ENCODE peak calls at places on chromosome 17, in nine cellular contexts. N is tibial artery, D is suprapubic skin, Q is cardiac muscle cell, E is adrenal gland, A is heart right ventricle, L is PC-3, P is body of pancreas, R is lung. C is an unnamed sample.

GRCh38 chr17:32259596-32259995 is 6.0 kb upstream of the RHBDL3 start:
- DNase-seq in N (no peak), D (no peak), Q (no peak), E (peak; percentile 61), A (no peak), L (no peak), P (no peak), R (no peak), C (no peak)

GRCh38 chr17:19447085-19447583 is 36.1 kb downstream of the RNF112 start:
- DNase-seq in N (peak; percentile 76), D (peak; percentile 83), Q (peak; percentile 84), E (peak; percentile 82), A (peak; percentile 82), L (peak; percentile 90), P (peak; percentile 79), R (peak; percentile 74), C (no peak)

GRCh38 chr17:47875011-47875471 is 21.0 kb upstream of the SP2 start:
- DNase-seq in N (no peak), D (no peak), Q (no peak), E (no peak), A (no peak), L (no peak), P (no peak), R (no peak), C (no peak)

GRCh38 chr17:34519286-34519685 is 60.1 kb upstream of the TMEM132E start:
- DNase-seq in N (no peak), D (peak; percentile 52), Q (peak; percentile 26), E (no peak), A (no peak), L (no peak), P (no peak), R (no peak), C (no peak)

GRCh38 chr17:58338907-58339774 is 10.5 kb upstream of the TSPOAP1 start:
- DNase-seq in N (peak; percentile 76), D (no peak), Q (peak; percentile 57), E (peak; percentile 46), A (no peak), L (no peak), P (no peak), R (peak; percentile 54), C (no peak)

GRCh38 chr17:57810740-57811632 is 38.9 kb downstream of the MRPS23 start:
- DNase-seq in N (peak; percentile 73), D (no peak), Q (no peak), E (peak; percentile 31), A (peak; percentile 70), L (no peak), P (peak; percentile 48), R (no peak), C (no peak)

GRCh38 chr17:49944451-49944850 is 24.5 kb upstream of the DLX4 start:
- DNase-seq in N (no peak), D (no peak), Q (no peak), E (no peak), A (no peak), L (no peak), P (no peak), R (no peak), C (no peak)

GRCh38 chr17:74757931-74758845 is 9.8 kb downstream of the NHERF1 start:
- DNase-seq in N (no peak), D (no peak), Q (peak; percentile 31), E (no peak), A (no peak), L (no peak), P (peak; percentile 53), R (no peak), C (no peak)

GRCh38 chr17:48054238-48055185 is 6.4 kb downstream of the NFE2L1 start:
- DNase-seq in N (peak; percentile 88), D (no peak), Q (peak; percentile 97), E (peak; percentile 95), A (peak; percentile 73), L (no peak), P (peak; percentile 77), R (peak; percentile 67), C (peak; percentile 95)

GRCh38 chr17:35849469-35850348 is 19.0 kb downstream of the HEATR9 start:
- DNase-seq in N (no peak), D (no peak), Q (peak; percentile 80), E (peak; percentile 49), A (peak; percentile 38), L (peak; percentile 58), P (peak; percentile 48), R (peak; percentile 40), C (no peak)

GRCh38 chr17:63189930-63190329 is 223.9 kb downstream of the TANC2 start:
- DNase-seq in N (no peak), D (no peak), Q (no peak), E (no peak), A (no peak), L (no peak), P (no peak), R (no peak), C (no peak)

GRCh38 chr17:45904886-45905285 is 10.5 kb downstream of the MAPT start:
- DNase-seq in N (no peak), D (no peak), Q (no peak), E (no peak), A (no peak), L (no peak), P (no peak), R (no peak), C (no peak)
- H3K4me3 ChIP-seq in N (no peak overlapping the region), D (no peak overlapping the region), Q (no peak overlapping the region), E (no peak overlapping the region), A (no peak overlapping the region), L (no peak overlapping the region), P (no peak overlapping the region), R (no peak overlapping the region), C (no peak overlapping the region)

GRCh38 chr17:64291268-64291851 is 28.3 kb upstream of the TEX2 start:
- DNase-seq in N (no peak), D (no peak), Q (no peak), E (no peak), A (no peak), L (peak; percentile 43), P (no peak), R (no peak), C (no peak)
- TF ChIP-seq CTCF in N (no peak), D (no peak), Q (peak; percentile 28), E (no peak), A (no peak), L (peak; percentile 71), P (peak; percentile 13), R (no peak), C (peak; percentile 48)

GRCh38 chr17:65332779-65333178 is 195.6 kb downstream of the RGS9 start:
- DNase-seq in N (no peak), D (no peak), Q (no peak), E (no peak), A (no peak), L (no peak), P (no peak), R (no peak), C (no peak)
- H3K27ac ChIP-seq in N (no peak overlapping the region), D (no peak overlapping the region), Q (no peak overlapping the region), E (no peak overlapping the region), A (no peak overlapping the region), L (no peak overlapping the region), P (no peak overlapping the region), R (no peak overlapping the region), C (no peak overlapping the region)

DNA sequence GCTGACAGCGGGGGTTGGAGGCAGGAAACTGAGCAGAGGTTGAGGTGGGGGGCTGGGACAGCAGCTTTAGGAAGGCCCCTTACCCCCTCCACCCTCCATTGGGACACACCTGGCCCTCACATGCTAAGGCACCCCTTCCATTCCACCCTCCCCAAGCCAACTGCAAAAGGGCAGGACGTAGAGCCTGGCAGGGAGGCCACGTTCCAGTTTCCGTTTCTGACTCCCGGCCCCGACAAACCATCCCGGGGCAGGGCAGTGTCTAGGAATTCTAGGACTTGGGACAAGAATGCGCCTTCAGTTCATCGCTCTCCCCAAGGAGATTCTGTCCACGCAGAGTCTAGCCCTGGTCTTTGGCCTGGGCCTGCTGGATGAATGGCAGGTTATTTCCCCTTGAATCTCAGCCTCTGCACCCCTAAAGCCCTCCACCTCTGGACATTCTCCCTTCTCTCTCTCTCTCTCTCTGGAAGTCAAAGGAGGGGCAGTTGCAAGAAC is 1.7 kb downstream of the FOXJ1 start:
- DNase-seq in N (no peak), D (no peak), Q (no peak), E (no peak), A (no peak), L (no peak), P (no peak), R (no peak), C (no peak)
- H3K4me3 ChIP-seq in N (no peak overlapping the region), D (peak overlapping the region; percentile 53), Q (no peak overlapping the region), E (no peak overlapping the region), A (no peak overlapping the region), L (no peak overlapping the region), P (no peak overlapping the region), R (no peak overlapping the region), C (no peak overlapping the region)

GRCh38 chr17:3890893-3891219 is 2.0 kb downstream of the CAMKK1 start:
- DNase-seq in N (no peak), D (no peak), Q (no peak), E (no peak), A (no peak), L (no peak), P (no peak), R (no peak), C (no peak)

GRCh38 chr17:3893720-3894116 is 865 bp upstream of the CAMKK1 start:
- DNase-seq in N (no peak), D (no peak), Q (no peak), E (no peak), A (no peak), L (no peak), P (no peak), R (no peak), C (no peak)

GRCh38 chr17:3891626-3892094 is 1.2 kb downstream of the CAMKK1 start:
- DNase-seq in N (no peak), D (no peak), Q (no peak), E (no peak), A (no peak), L (peak; percentile 45), P (no peak), R (no peak), C (no peak)

GRCh38 chr17:3893003-3893719 is at the start of gene CAMKK1:
- DNase-seq in N (peak; percentile 94), D (peak; percentile 94), Q (peak; percentile 94), E (peak; percentile 93), A (peak; percentile 90), L (peak; percentile 85), P (peak; percentile 93), R (peak; percentile 88), C (peak; percentile 79)

DNA sequence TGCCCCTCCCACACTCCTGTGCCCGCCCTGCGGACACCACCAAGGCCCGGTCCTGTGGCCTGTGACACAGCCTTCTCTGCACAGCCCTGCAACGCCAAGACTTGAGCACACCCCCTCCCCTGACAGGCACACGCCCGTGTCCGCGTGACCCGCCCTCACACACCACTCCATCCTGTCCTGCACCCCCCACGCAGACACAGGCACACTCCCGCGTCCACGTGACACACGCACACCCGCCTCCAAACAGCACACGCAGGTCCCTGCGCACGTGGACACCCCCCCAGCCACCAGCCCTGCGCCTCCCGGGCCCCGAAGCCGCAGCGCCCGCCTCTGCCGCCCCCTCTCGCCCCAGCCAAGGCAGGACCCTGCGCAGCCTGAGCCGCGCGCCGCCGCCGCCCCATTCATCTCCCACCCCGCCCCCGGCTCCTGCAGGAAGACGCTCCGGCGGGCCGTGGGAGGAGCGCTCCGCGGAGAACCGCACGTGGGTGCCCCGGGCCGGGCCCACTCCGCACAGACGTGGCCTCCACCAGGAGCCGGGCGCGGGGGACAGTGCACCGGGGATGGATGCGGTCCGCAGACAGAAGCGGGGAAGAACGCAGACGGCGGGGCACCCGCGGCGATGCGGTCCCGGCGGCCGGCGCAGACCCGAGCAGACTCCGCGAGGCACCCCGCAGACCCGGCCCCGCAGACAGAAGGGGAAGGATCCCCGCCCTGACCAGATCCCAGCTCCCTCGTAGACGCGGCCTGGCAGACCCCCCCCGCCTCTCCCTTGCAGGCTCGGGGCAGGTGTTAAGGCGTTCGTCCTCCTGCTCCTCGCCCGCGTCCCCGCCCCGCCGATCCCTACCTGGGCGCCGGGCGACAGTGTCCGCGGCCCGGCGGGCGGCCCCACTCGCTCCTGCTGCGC is 506 bp downstream of the CAMKK1 start:
- DNase-seq in N (peak; percentile 96), D (peak; percentile 89), Q (peak; percentile 66), E (peak; percentile 93), A (peak; percentile 80), L (peak; percentile 69), P (peak; percentile 72), R (peak; percentile 83), C (peak; percentile 78)
- TF ChIP-seq CTCF in N (no peak), D (no peak), Q (no peak), E (no peak), A (no peak), L (no peak), P (no peak), R (no peak), C (no peak)